ENCODE peak calls at places on chromosomes 2 and 18, in nine cellular contexts. Z is aorta; B is CD8-positive, alpha-beta T cell; G is GM23338; R is fibroblast of lung; F is neuronal stem cell; K is foreskin fibroblast; A is pancreas; H is dorsolateral prefrontal cortex. Q is an unnamed sample.

GRCh38 chr18:35178260-35178659 is 62.6 kb upstream of the ZNF397 start:
- DNase-seq in G (no peak), H (no peak), R (peak), B (no peak), K (peak), F (no peak), A (no peak), Z (no peak), Q (no peak)

GRCh38 chr2:222797308-222797707 is 63.5 kb upstream of the ACSL3 start:
- DNase-seq in Z (no peak), K (peak), B (no peak), R (peak), F (no peak), G (peak), H (no peak), A (no peak), Q (no peak)

GRCh38 chr2:16495812-16496211 is 169.8 kb downstream of the CYRIA start:
- DNase-seq in R (no peak), Z (no peak), G (no peak), H (no peak), B (no peak), K (no peak), F (no peak), A (no peak), Q (no peak)

GRCh38 chr18:75638223-75638596 is 210.7 kb upstream of the SMIM21 start:
- DNase-seq in F (no peak), K (peak), Z (no peak), A (no peak), B (no peak), H (no peak), G (no peak), R (peak), Q (no peak)

GRCh38 chr2:44802409-44803099 is 138.9 kb upstream of the SIX3 start:
- DNase-seq in R (no peak), B (no peak), K (peak), A (no peak), Z (no peak), G (peak), F (peak), H (no peak), Q (no peak)

GRCh38 chr2:5164806-5165525 is 527.2 kb upstream of the SOX11 start:
- DNase-seq in G (no peak), K (peak), F (no peak), R (peak), A (no peak), Z (no peak), B (no peak), H (no peak), Q (no peak)

GRCh38 chr2:22904126-22904684 is 480.8 kb upstream of the KLHL29 start:
- DNase-seq in R (no peak), G (peak), B (no peak), H (peak), F (peak), K (no peak), Z (peak), A (no peak), Q (no peak)

GRCh38 chr2:165161510-165161909 is 42.3 kb downstream of the SCN3A start:
- DNase-seq in G (no peak), H (no peak), B (no peak), K (peak), Z (no peak), F (no peak), A (no peak), R (peak), Q (no peak)

GRCh38 chr18:37559194-37559593 is 6.4 kb downstream of the CELF4 start:
- DNase-seq in H (no peak), R (no peak), K (no peak), A (no peak), B (no peak), F (no peak), Z (no peak), G (no peak), Q (no peak)

GRCh38 chr2:31200972-31201371 is 16.3 kb downstream of the CAPN14 start:
- DNase-seq in H (no peak), B (no peak), F (no peak), K (no peak), A (no peak), R (no peak), Z (no peak), G (no peak), Q (no peak)

GRCh38 chr18:32093106-32093511 is 1.4 kb downstream of the RNF138 start:
- DNase-seq in R (peak), Z (peak), B (no peak), F (peak), K (peak), G (peak), A (peak), H (peak), Q (peak)

GRCh38 chr2:19435815-19436214 is 77.4 kb upstream of the OSR1 start:
- DNase-seq in F (no peak), A (no peak), R (no peak), Z (no peak), G (no peak), B (no peak), K (peak), H (no peak), Q (no peak)

GRCh38 chr2:56522605-56523089 is 338.9 kb downstream of the CCDC85A start:
- DNase-seq in Z (no peak), B (no peak), A (no peak), F (no peak), H (no peak), K (peak), G (no peak), R (peak), Q (no peak)

GRCh38 chr2:216012133-216012829 is 1.1 kb downstream of the MREG start:
- DNase-seq in R (no peak), H (no peak), Z (no peak), G (no peak), A (no peak), B (no peak), F (no peak), K (peak), Q (no peak)

GRCh38 chr2:235049069-235049468 is 97.3 kb downstream of the SH3BP4 start:
- DNase-seq in R (no peak), H (peak), G (no peak), Z (peak), B (no peak), F (no peak), K (no peak), A (peak), Q (no peak)

GRCh38 chr2:207983654-207984053 is 41.7 kb downstream of the PLEKHM3 start:
- DNase-seq in F (no peak), H (no peak), B (no peak), R (no peak), A (no peak), G (no peak), Z (no peak), K (no peak), Q (no peak)

GRCh38 chr18:47262397-47263196 is 11.1 kb upstream of the SKOR2 start:
- DNase-seq in Z (no peak), B (no peak), H (no peak), G (peak), K (no peak), R (no peak), F (no peak), A (peak), Q (no peak)

GRCh38 chr2:207115715-207116364 is 49.9 kb downstream of the KLF7 start:
- DNase-seq in K (peak), H (no peak), G (peak), B (no peak), F (no peak), A (no peak), R (peak), Z (no peak), Q (no peak)

GRCh38 chr18:42051411-42051810 is 96.4 kb downstream of the PIK3C3 start:
- DNase-seq in K (peak), F (no peak), R (no peak), B (no peak), A (no peak), H (no peak), G (no peak), Z (no peak), Q (no peak)

DNA sequence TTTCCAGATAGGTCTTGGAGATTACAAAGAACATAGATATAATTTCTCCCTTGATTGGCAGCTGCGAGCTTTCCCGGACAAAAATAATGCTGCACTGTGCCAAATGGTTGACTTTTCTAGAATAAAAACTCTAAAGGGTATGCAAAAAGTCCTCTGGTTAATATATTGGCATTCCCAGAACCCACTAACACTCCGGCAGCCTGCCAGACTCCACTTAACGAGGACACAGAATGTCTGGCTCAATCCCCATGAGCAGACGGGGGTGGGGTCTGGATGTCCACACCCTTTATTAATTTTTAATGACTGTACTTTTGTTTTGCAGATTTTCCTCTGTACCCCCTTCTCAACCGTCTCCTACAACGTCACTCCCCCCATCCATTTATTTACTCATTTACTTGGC is 3.3 kb downstream of the LDLRAD4 start:
- DNase-seq in H (no peak), F (no peak), A (no peak), K (no peak), G (no peak), B (no peak), R (peak), Z (no peak), Q (no peak)
- H3K4me3 ChIP-seq in H (peak), F (no peak), A (no peak), K (no peak), G (no peak), B (no peak), R (no peak), Z (no peak), Q (no peak)

GRCh38 chr2:70937866-70938579 is 2.3 kb downstream of the ATP6V1B1 start:
- DNase-seq in G (peak), H (no peak), A (no peak), K (no peak), F (no peak), B (no peak), R (no peak), Z (peak), Q (no peak)

GRCh38 chr2:70935468-70936164 is at the start of gene ATP6V1B1:
- DNase-seq in A (no peak), Z (no peak), H (no peak), F (no peak), K (no peak), R (no peak), B (no peak), G (peak), Q (peak)

GRCh38 chr2:70936165-70936978 is 672 bp downstream of the ATP6V1B1 start:
- DNase-seq in G (no peak), K (no peak), Z (no peak), H (no peak), F (no peak), B (no peak), R (no peak), A (no peak), Q (no peak)

GRCh38 chr2:70938580-70938938 is 2.9 kb downstream of the ATP6V1B1 start:
- DNase-seq in K (no peak), F (no peak), R (no peak), Z (no peak), H (no peak), A (no peak), B (no peak), G (no peak), Q (no peak)

GRCh38 chr2:70936979-70937811 is 1.5 kb downstream of the ATP6V1B1 start:
- DNase-seq in R (no peak), A (no peak), F (no peak), Z (no peak), B (no peak), H (no peak), G (no peak), K (no peak), Q (no peak)
- H3K4me3 ChIP-seq in R (no peak), A (no peak), F (no peak), Z (no peak), B (no peak), H (no peak), G (no peak), K (no peak), Q (no peak)

GRCh38 chr2:84847326-84848050 is 33.4 kb downstream of the TRABD2A start:
- DNase-seq in Z (no peak), R (no peak), F (no peak), K (peak), H (no peak), G (no peak), B (no peak), A (no peak), Q (no peak)

GRCh38 chr2:84844141-84844540 is 36.7 kb downstream of the TRABD2A start:
- DNase-seq in G (no peak), R (no peak), B (no peak), F (no peak), K (no peak), H (no peak), A (no peak), Z (no peak), Q (no peak)

GRCh38 chr2:84849271-84849952 is 31.5 kb downstream of the TRABD2A start:
- DNase-seq in R (peak), H (peak), Z (no peak), B (no peak), K (peak), A (no peak), G (no peak), F (no peak), Q (peak)

GRCh38 chr2:84846732-84847131 is 34.2 kb downstream of the TRABD2A start:
- DNase-seq in A (no peak), F (no peak), Z (no peak), R (no peak), K (peak), B (no peak), H (no peak), G (no peak), Q (no peak)

DNA sequence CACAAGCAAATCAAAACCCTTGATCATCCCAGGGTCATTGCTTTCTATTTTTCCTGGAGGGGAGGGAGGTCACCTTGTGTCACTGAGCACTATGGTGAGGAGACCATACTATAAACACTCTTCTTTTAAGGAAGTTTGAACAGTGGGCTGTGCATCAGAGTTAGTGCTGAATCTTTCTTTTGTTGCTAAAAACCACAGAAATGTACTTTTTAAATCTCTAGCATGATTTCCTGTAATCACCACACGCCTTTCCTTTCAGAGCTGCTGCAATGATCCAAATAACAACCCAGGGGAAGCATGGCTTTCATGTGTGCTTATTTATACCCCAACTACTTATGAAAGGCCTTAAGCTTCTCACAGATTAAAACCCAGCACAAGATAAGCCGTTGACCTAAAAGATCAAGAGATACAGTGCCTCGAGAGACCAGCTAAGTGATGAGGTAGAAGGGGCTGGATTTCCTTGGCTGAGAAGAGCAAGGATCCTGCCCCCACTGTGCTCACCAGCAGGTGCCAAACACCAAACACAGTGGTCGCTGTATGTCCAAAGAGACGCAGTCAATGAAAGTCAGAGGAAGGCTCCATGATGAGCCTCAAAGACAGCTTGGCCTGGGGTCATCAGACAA is 34.7 kb downstream of the TRABD2A start:
- DNase-seq in K (no peak), R (peak), B (no peak), Z (no peak), G (no peak), H (no peak), F (no peak), A (no peak), Q (peak)
- H3K4me3 ChIP-seq in K (no peak), R (no peak), B (peak), Z (no peak), G (no peak), H (no peak), F (no peak), A (no peak), Q (peak)

GRCh38 chr2:189213226-189213625 is 33.7 kb upstream of the COL5A2 start:
- DNase-seq in K (peak), G (no peak), R (peak), F (no peak), B (no peak), Z (no peak), A (no peak), H (no peak), Q (no peak)

GRCh38 chr2:189214484-189214883 is 34.9 kb upstream of the COL5A2 start:
- DNase-seq in B (no peak), K (no peak), R (no peak), G (peak), F (no peak), Z (no peak), A (no peak), H (no peak), Q (no peak)

GRCh38 chr2:189208254-189208653 is 28.7 kb upstream of the COL5A2 start:
- DNase-seq in F (peak), K (peak), R (no peak), Z (no peak), B (no peak), G (no peak), H (no peak), A (no peak), Q (no peak)

GRCh38 chr2:189210250-189211075 is 30.9 kb upstream of the COL5A2 start:
- DNase-seq in F (no peak), H (no peak), Z (peak), K (peak), B (no peak), R (peak), G (no peak), A (no peak), Q (no peak)
- H3K4me3 ChIP-seq in F (no peak), H (no peak), Z (peak), K (peak), B (no peak), R (peak), G (no peak), A (no peak), Q (no peak)

GRCh38 chr2:109129356-109129920 is 433 bp downstream of the SH3RF3 start:
- DNase-seq in H (peak), R (no peak), G (peak), K (peak), F (peak), B (no peak), A (peak), Z (peak), Q (no peak)

GRCh38 chr2:109131777-109132176 is 2.8 kb downstream of the SH3RF3 start:
- DNase-seq in R (peak), G (no peak), F (no peak), H (no peak), Z (no peak), A (no peak), K (peak), B (no peak), Q (no peak)

GRCh38 chr2:109130726-109130995 is 1.7 kb downstream of the SH3RF3 start:
- DNase-seq in R (no peak), B (no peak), F (no peak), K (no peak), Z (no peak), H (no peak), A (no peak), G (no peak), Q (no peak)

GRCh38 chr2:109128466-109129355 is at the start of gene SH3RF3:
- DNase-seq in Z (peak), H (peak), R (peak), A (peak), K (peak), F (peak), B (no peak), G (peak), Q (peak)

DNA sequence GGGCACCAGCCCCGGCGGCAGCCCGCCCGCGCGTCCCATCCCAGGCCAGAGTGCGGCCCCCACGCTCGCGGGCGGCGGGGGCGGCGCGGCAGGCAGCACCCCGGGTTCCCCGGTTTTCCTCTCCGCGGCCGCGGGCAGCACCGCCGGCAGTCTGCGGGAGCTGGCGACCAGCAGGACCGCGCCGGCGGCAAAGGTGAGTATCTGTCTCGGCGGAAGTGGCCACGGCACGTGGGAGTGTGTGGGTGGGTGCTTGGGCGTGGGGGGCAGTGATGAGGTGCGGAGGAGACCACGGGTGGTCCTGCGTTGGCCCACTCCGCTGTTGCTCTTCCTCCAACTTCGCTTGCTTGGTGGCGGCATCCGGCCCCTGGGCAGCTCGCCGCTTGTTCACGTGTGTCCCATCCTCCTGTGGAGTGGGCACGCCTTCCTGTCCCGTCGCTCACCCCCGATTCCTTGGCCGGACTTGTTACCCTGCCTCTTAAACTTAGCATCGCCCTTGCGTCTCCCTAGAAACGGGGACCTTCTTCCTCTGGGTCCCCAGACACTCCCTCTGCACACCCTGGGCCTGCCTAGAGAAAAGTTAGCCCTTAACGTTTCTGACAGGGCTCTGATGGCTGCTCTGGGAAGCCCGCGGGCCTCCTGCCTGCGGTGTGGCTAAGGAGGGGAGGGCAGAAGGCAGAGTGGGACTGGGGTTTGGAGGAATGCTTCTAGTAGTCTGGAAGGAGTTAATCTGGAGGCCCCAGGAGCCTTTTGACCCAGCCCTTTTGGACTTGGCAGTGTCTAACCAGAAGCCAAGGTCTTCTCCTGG is 1.1 kb downstream of the SH3RF3 start:
- DNase-seq in K (peak), R (peak), H (no peak), G (peak), A (peak), Z (peak), B (no peak), F (no peak), Q (peak)
- H3K4me3 ChIP-seq in K (peak), R (peak), H (peak), G (peak), A (peak), Z (peak), B (peak), F (peak), Q (peak)

GRCh38 chr2:47688561-47688960 is 94.4 kb upstream of the MSH6 start:
- DNase-seq in K (no peak), A (no peak), Z (no peak), G (no peak), F (no peak), R (no peak), B (no peak), H (no peak), Q (no peak)
- H3K4me3 ChIP-seq in K (no peak), A (no peak), Z (no peak), G (no peak), F (no peak), R (no peak), B (no peak), H (no peak), Q (no peak)

GRCh38 chr2:223956267-223956666 is 996 bp upstream of the MRPL44 start:
- DNase-seq in K (no peak), F (no peak), Z (no peak), B (no peak), R (no peak), A (no peak), H (no peak), G (no peak), Q (no peak)
- H3K4me3 ChIP-seq in K (no peak), F (no peak), Z (no peak), B (no peak), R (no peak), A (no peak), H (peak), G (no peak), Q (no peak)

GRCh38 chr2:9618410-9618809 is 12.4 kb downstream of the YWHAQ start:
- DNase-seq in F (no peak), Z (no peak), H (no peak), B (no peak), K (no peak), A (no peak), G (no peak), R (no peak), Q (no peak)
- H3K4me3 ChIP-seq in F (no peak), Z (no peak), H (no peak), B (no peak), K (no peak), A (no peak), G (no peak), R (no peak), Q (no peak)

Q was measured in naive thymus-derived CD4-positive, alpha-beta T cell.